ENCODE peak calls at places on chromosome 1, in seven cellular contexts. One of them, this sample, is unnamed.

GRCh38 chr1:19121192-19121591 is 88.9 kb downstream of the UBR4 start:
- DNase-seq in Calu3: peak
- DNase-seq in globus pallidus: no peak
- DNase-seq in pulmonary artery endothelial cell: no peak
- DNase-seq in EL: no peak
- DNase-seq in C1 segment of cervical spinal cord: no peak
- DNase-seq in cardiac muscle cell: no peak
- DNase-seq in this sample: no peak

GRCh38 chr1:77399250-77400086 is 117.6 kb downstream of the AK5 start:
- DNase-seq in Calu3: no peak
- DNase-seq in globus pallidus: peak
- DNase-seq in pulmonary artery endothelial cell: no peak
- DNase-seq in EL: no peak
- DNase-seq in C1 segment of cervical spinal cord: peak
- DNase-seq in cardiac muscle cell: peak
- DNase-seq in this sample: no peak

GRCh38 chr1:147647796-147648633 is 22.3 kb downstream of the ACP6 start:
- DNase-seq in Calu3: no peak
- DNase-seq in globus pallidus: no peak
- DNase-seq in pulmonary artery endothelial cell: no peak
- DNase-seq in EL: no peak
- DNase-seq in C1 segment of cervical spinal cord: no peak
- DNase-seq in cardiac muscle cell: no peak
- DNase-seq in this sample: no peak

GRCh38 chr1:93399781-93400180 is 48.1 kb upstream of the FNBP1L start:
- DNase-seq in Calu3: no peak
- DNase-seq in globus pallidus: no peak
- DNase-seq in pulmonary artery endothelial cell: no peak
- DNase-seq in EL: no peak
- DNase-seq in C1 segment of cervical spinal cord: no peak
- DNase-seq in cardiac muscle cell: no peak
- DNase-seq in this sample: no peak

GRCh38 chr1:107964397-107965111 is 426 bp downstream of the VAV3 start:
- DNase-seq in Calu3: no peak
- DNase-seq in globus pallidus: no peak
- DNase-seq in pulmonary artery endothelial cell: no peak
- DNase-seq in EL: peak
- DNase-seq in C1 segment of cervical spinal cord: no peak
- DNase-seq in cardiac muscle cell: peak
- DNase-seq in this sample: no peak

GRCh38 chr1:20108724-20109123 is 10.6 kb downstream of the PLA2G2D start:
- DNase-seq in Calu3: no peak
- DNase-seq in globus pallidus: no peak
- DNase-seq in pulmonary artery endothelial cell: no peak
- DNase-seq in EL: no peak
- DNase-seq in C1 segment of cervical spinal cord: no peak
- DNase-seq in cardiac muscle cell: peak
- DNase-seq in this sample: no peak

GRCh38 chr1:29801561-29801973 is 565.2 kb downstream of the PTPRU start:
- DNase-seq in Calu3: no peak
- DNase-seq in globus pallidus: no peak
- DNase-seq in pulmonary artery endothelial cell: no peak
- DNase-seq in EL: no peak
- DNase-seq in C1 segment of cervical spinal cord: no peak
- DNase-seq in cardiac muscle cell: no peak
- DNase-seq in this sample: no peak

GRCh38 chr1:64675718-64676345 is 69.0 kb upstream of the RAVER2 start:
- DNase-seq in Calu3: no peak
- DNase-seq in globus pallidus: no peak
- DNase-seq in pulmonary artery endothelial cell: no peak
- DNase-seq in EL: peak
- DNase-seq in C1 segment of cervical spinal cord: no peak
- DNase-seq in cardiac muscle cell: peak
- DNase-seq in this sample: peak

GRCh38 chr1:110087812-110088738 is 17.6 kb upstream of the ALX3 start:
- DNase-seq in Calu3: peak
- DNase-seq in globus pallidus: peak
- DNase-seq in pulmonary artery endothelial cell: peak
- DNase-seq in EL: peak
- DNase-seq in C1 segment of cervical spinal cord: no peak
- DNase-seq in cardiac muscle cell: peak
- DNase-seq in this sample: peak

GRCh38 chr1:28370220-28371010 is 875 bp downstream of the PHACTR4 start:
- DNase-seq in Calu3: no peak
- DNase-seq in globus pallidus: no peak
- DNase-seq in pulmonary artery endothelial cell: no peak
- DNase-seq in EL: peak
- DNase-seq in C1 segment of cervical spinal cord: peak
- DNase-seq in cardiac muscle cell: peak
- DNase-seq in this sample: peak

GRCh38 chr1:68093737-68094136 is 43.3 kb upstream of the DIRAS3 start:
- DNase-seq in Calu3: no peak
- DNase-seq in globus pallidus: no peak
- DNase-seq in pulmonary artery endothelial cell: no peak
- DNase-seq in EL: no peak
- DNase-seq in C1 segment of cervical spinal cord: no peak
- DNase-seq in cardiac muscle cell: peak
- DNase-seq in this sample: no peak

GRCh38 chr1:224851210-224851849 is 78.1 kb upstream of the DNAH14 start:
- DNase-seq in Calu3: peak
- DNase-seq in globus pallidus: peak
- DNase-seq in pulmonary artery endothelial cell: peak
- DNase-seq in EL: peak
- DNase-seq in C1 segment of cervical spinal cord: peak
- DNase-seq in cardiac muscle cell: peak
- DNase-seq in this sample: peak

GRCh38 chr1:33188572-33189275 is 6.9 kb upstream of the TRIM62 start:
- DNase-seq in Calu3: no peak
- DNase-seq in globus pallidus: no peak
- DNase-seq in pulmonary artery endothelial cell: no peak
- DNase-seq in EL: peak
- DNase-seq in C1 segment of cervical spinal cord: no peak
- DNase-seq in cardiac muscle cell: peak
- DNase-seq in this sample: no peak

GRCh38 chr1:4017636-4018365 is 117.7 kb upstream of the C1orf174 start:
- DNase-seq in Calu3: no peak
- DNase-seq in globus pallidus: no peak
- DNase-seq in pulmonary artery endothelial cell: no peak
- DNase-seq in EL: no peak
- DNase-seq in C1 segment of cervical spinal cord: no peak
- DNase-seq in cardiac muscle cell: no peak
- DNase-seq in this sample: no peak

GRCh38 chr1:15850450-15851079 is 3.1 kb downstream of the SPEN start:
- DNase-seq in Calu3: no peak
- DNase-seq in globus pallidus: peak
- DNase-seq in pulmonary artery endothelial cell: no peak
- DNase-seq in EL: no peak
- DNase-seq in C1 segment of cervical spinal cord: no peak
- DNase-seq in cardiac muscle cell: no peak
- DNase-seq in this sample: no peak

GRCh38 chr1:19254416-19254815 is 2.8 kb downstream of the MRTO4 start:
- DNase-seq in Calu3: no peak
- DNase-seq in globus pallidus: peak
- DNase-seq in pulmonary artery endothelial cell: no peak
- DNase-seq in EL: no peak
- DNase-seq in C1 segment of cervical spinal cord: no peak
- DNase-seq in cardiac muscle cell: no peak
- DNase-seq in this sample: no peak

GRCh38 chr1:117301906-117302305 is 65.3 kb upstream of the MAN1A2 start:
- DNase-seq in Calu3: no peak
- DNase-seq in globus pallidus: no peak
- DNase-seq in pulmonary artery endothelial cell: no peak
- DNase-seq in EL: no peak
- DNase-seq in C1 segment of cervical spinal cord: no peak
- DNase-seq in cardiac muscle cell: no peak
- DNase-seq in this sample: no peak

GRCh38 chr1:36717431-36717830 is 234.7 kb upstream of the CSF3R start:
- DNase-seq in Calu3: no peak
- DNase-seq in globus pallidus: no peak
- DNase-seq in pulmonary artery endothelial cell: no peak
- DNase-seq in EL: no peak
- DNase-seq in C1 segment of cervical spinal cord: no peak
- DNase-seq in cardiac muscle cell: no peak
- DNase-seq in this sample: no peak

GRCh38 chr1:233625087-233625486 is 11.2 kb downstream of the KCNK1 start:
- DNase-seq in Calu3: no peak
- DNase-seq in globus pallidus: no peak
- DNase-seq in pulmonary artery endothelial cell: no peak
- DNase-seq in EL: no peak
- DNase-seq in C1 segment of cervical spinal cord: no peak
- DNase-seq in cardiac muscle cell: no peak
- DNase-seq in this sample: no peak

GRCh38 chr1:228515200-228515834 is 28.1 kb downstream of the RNF187 start:
- DNase-seq in Calu3: peak
- DNase-seq in globus pallidus: peak
- DNase-seq in pulmonary artery endothelial cell: peak
- DNase-seq in EL: peak
- DNase-seq in C1 segment of cervical spinal cord: no peak
- DNase-seq in cardiac muscle cell: peak
- DNase-seq in this sample: peak

GRCh38 chr1:114803001-114803400 is 22.5 kb upstream of the SIKE1 start:
- DNase-seq in Calu3: no peak
- DNase-seq in globus pallidus: no peak
- DNase-seq in pulmonary artery endothelial cell: no peak
- DNase-seq in EL: no peak
- DNase-seq in C1 segment of cervical spinal cord: no peak
- DNase-seq in cardiac muscle cell: no peak
- DNase-seq in this sample: peak

GRCh38 chr1:237342730-237343129 is 300.7 kb downstream of the RYR2 start:
- DNase-seq in Calu3: no peak
- DNase-seq in globus pallidus: no peak
- DNase-seq in pulmonary artery endothelial cell: no peak
- DNase-seq in EL: no peak
- DNase-seq in C1 segment of cervical spinal cord: no peak
- DNase-seq in cardiac muscle cell: no peak
- DNase-seq in this sample: no peak

GRCh38 chr1:3498986-3499385 is 44.5 kb downstream of the ARHGEF16 start:
- DNase-seq in Calu3: no peak
- DNase-seq in globus pallidus: no peak
- DNase-seq in pulmonary artery endothelial cell: no peak
- DNase-seq in EL: no peak
- DNase-seq in C1 segment of cervical spinal cord: no peak
- DNase-seq in cardiac muscle cell: no peak
- DNase-seq in this sample: no peak

GRCh38 chr1:8137406-8138244 is 111.5 kb upstream of the ERRFI1 start:
- DNase-seq in Calu3: peak
- DNase-seq in globus pallidus: no peak
- DNase-seq in pulmonary artery endothelial cell: peak
- DNase-seq in EL: peak
- DNase-seq in C1 segment of cervical spinal cord: no peak
- DNase-seq in cardiac muscle cell: peak
- DNase-seq in this sample: no peak

GRCh38 chr1:228735871-228736586 is 750 bp downstream of the RHOU start:
- DNase-seq in Calu3: peak
- DNase-seq in globus pallidus: peak
- DNase-seq in pulmonary artery endothelial cell: no peak
- DNase-seq in EL: peak
- DNase-seq in C1 segment of cervical spinal cord: no peak
- DNase-seq in cardiac muscle cell: peak
- DNase-seq in this sample: no peak

GRCh38 chr1:244353572-244354091 is 98.1 kb downstream of the ADSS2 start:
- DNase-seq in Calu3: peak
- DNase-seq in globus pallidus: no peak
- DNase-seq in pulmonary artery endothelial cell: peak
- DNase-seq in EL: peak
- DNase-seq in C1 segment of cervical spinal cord: no peak
- DNase-seq in cardiac muscle cell: peak
- DNase-seq in this sample: peak

GRCh38 chr1:108749081-108749480 is 2.6 kb downstream of the STXBP3 start:
- DNase-seq in Calu3: no peak
- DNase-seq in globus pallidus: no peak
- DNase-seq in pulmonary artery endothelial cell: no peak
- DNase-seq in EL: no peak
- DNase-seq in C1 segment of cervical spinal cord: no peak
- DNase-seq in cardiac muscle cell: no peak
- DNase-seq in this sample: no peak

GRCh38 chr1:90856608-90857007 is 139.5 kb upstream of the BARHL2 start:
- DNase-seq in Calu3: no peak
- DNase-seq in globus pallidus: no peak
- DNase-seq in pulmonary artery endothelial cell: no peak
- DNase-seq in EL: no peak
- DNase-seq in C1 segment of cervical spinal cord: no peak
- DNase-seq in cardiac muscle cell: no peak
- DNase-seq in this sample: no peak

GRCh38 chr1:113058861-113059441 is 14.0 kb upstream of the LRIG2 start:
- DNase-seq in Calu3: no peak
- DNase-seq in globus pallidus: no peak
- DNase-seq in pulmonary artery endothelial cell: peak
- DNase-seq in EL: no peak
- DNase-seq in C1 segment of cervical spinal cord: no peak
- DNase-seq in cardiac muscle cell: no peak
- DNase-seq in this sample: no peak

GRCh38 chr1:220497220-220497756 is 30.6 kb upstream of the MARK1 start:
- DNase-seq in Calu3: no peak
- DNase-seq in globus pallidus: no peak
- DNase-seq in pulmonary artery endothelial cell: no peak
- DNase-seq in EL: no peak
- DNase-seq in C1 segment of cervical spinal cord: no peak
- DNase-seq in cardiac muscle cell: no peak
- DNase-seq in this sample: no peak

GRCh38 chr1:43293896-43294760 is 6.7 kb upstream of the TIE1 start:
- DNase-seq in Calu3: no peak
- DNase-seq in globus pallidus: peak
- DNase-seq in pulmonary artery endothelial cell: peak
- DNase-seq in EL: peak
- DNase-seq in C1 segment of cervical spinal cord: no peak
- DNase-seq in cardiac muscle cell: peak
- DNase-seq in this sample: peak

GRCh38 chr1:92784051-92784638 is 763 bp downstream of the EVI5 start:
- DNase-seq in Calu3: peak
- DNase-seq in globus pallidus: peak
- DNase-seq in pulmonary artery endothelial cell: no peak
- DNase-seq in EL: peak
- DNase-seq in C1 segment of cervical spinal cord: peak
- DNase-seq in cardiac muscle cell: peak
- DNase-seq in this sample: peak

GRCh38 chr1:5691795-5692517 is 300.3 kb downstream of the NPHP4 start:
- DNase-seq in Calu3: no peak
- DNase-seq in globus pallidus: no peak
- DNase-seq in pulmonary artery endothelial cell: no peak
- DNase-seq in EL: no peak
- DNase-seq in C1 segment of cervical spinal cord: no peak
- DNase-seq in cardiac muscle cell: no peak
- DNase-seq in this sample: no peak